ENCODE peak calls at places on chromosomes 5 and 9, in eight cellular contexts. One of them, this sample, is unnamed.

GRCh38 chr5:157608972-157609565 is 33.5 kb upstream of the ADAM19 start:
- DNase-seq in mucosa of descending colon: no peak
- DNase-seq in GM10248: no peak
- DNase-seq in suprapubic skin: no peak
- DNase-seq in foreskin keratinocyte: no peak
- DNase-seq in fibroblast of mammary gland: no peak
- DNase-seq in heart right ventricle: no peak
- DNase-seq in MCF 10A: no peak
- DNase-seq in this sample: no peak

GRCh38 chr5:163645421-163646416 is 140.3 kb downstream of the MAT2B start:
- DNase-seq in fibroblast of mammary gland: no peak
- DNase-seq in foreskin keratinocyte: peak; percentile 22
- DNase-seq in GM10248: no peak
- DNase-seq in heart right ventricle: no peak
- DNase-seq in MCF 10A: peak; percentile 19
- DNase-seq in mucosa of descending colon: no peak
- DNase-seq in suprapubic skin: no peak
- DNase-seq in this sample: no peak

GRCh38 chr9:37555786-37556185 is 20.4 kb downstream of the FBXO10 start:
- DNase-seq in MCF 10A: no peak
- DNase-seq in suprapubic skin: no peak
- DNase-seq in GM10248: no peak
- DNase-seq in foreskin keratinocyte: no peak
- DNase-seq in heart right ventricle: no peak
- DNase-seq in mucosa of descending colon: no peak
- DNase-seq in fibroblast of mammary gland: peak; percentile 60
- DNase-seq in this sample: no peak

GRCh38 chr5:6328173-6328572 is 50.2 kb downstream of the MED10 start:
- DNase-seq in GM10248: no peak
- DNase-seq in foreskin keratinocyte: peak; percentile 4
- DNase-seq in MCF 10A: peak; percentile 43
- DNase-seq in suprapubic skin: no peak
- DNase-seq in fibroblast of mammary gland: peak; percentile 25
- DNase-seq in heart right ventricle: peak; percentile 16
- DNase-seq in mucosa of descending colon: peak; percentile 33
- DNase-seq in this sample: no peak

GRCh38 chr9:128339761-128340690 is at the start of gene SLC27A4:
- DNase-seq in fibroblast of mammary gland: peak; percentile 68
- DNase-seq in heart right ventricle: peak; percentile 80
- DNase-seq in MCF 10A: peak; percentile 91
- DNase-seq in suprapubic skin: peak; percentile 71
- DNase-seq in mucosa of descending colon: peak; percentile 83
- DNase-seq in GM10248: peak; percentile 90
- DNase-seq in foreskin keratinocyte: peak; percentile 96
- DNase-seq in this sample: no peak

GRCh38 chr9:137411670-137412380 is 11.1 kb downstream of the EXD3 start:
- DNase-seq in mucosa of descending colon: peak; percentile 63
- DNase-seq in MCF 10A: peak; percentile 97
- DNase-seq in foreskin keratinocyte: peak; percentile 70
- DNase-seq in suprapubic skin: no peak
- DNase-seq in GM10248: peak; percentile 82
- DNase-seq in fibroblast of mammary gland: peak; percentile 86
- DNase-seq in heart right ventricle: peak; percentile 78
- DNase-seq in this sample: no peak

GRCh38 chr9:138099803-138100598 is 222.4 kb downstream of the CACNA1B start:
- DNase-seq in heart right ventricle: peak; percentile 51
- DNase-seq in MCF 10A: no peak
- DNase-seq in mucosa of descending colon: no peak
- DNase-seq in foreskin keratinocyte: no peak
- DNase-seq in GM10248: no peak
- DNase-seq in suprapubic skin: peak; percentile 35
- DNase-seq in fibroblast of mammary gland: no peak
- DNase-seq in this sample: peak; percentile 59

GRCh38 chr5:150794927-150795326 is 16.4 kb downstream of the SMIM3 start:
- DNase-seq in MCF 10A: no peak
- DNase-seq in mucosa of descending colon: no peak
- DNase-seq in suprapubic skin: no peak
- DNase-seq in fibroblast of mammary gland: no peak
- DNase-seq in heart right ventricle: no peak
- DNase-seq in foreskin keratinocyte: no peak
- DNase-seq in GM10248: no peak
- DNase-seq in this sample: no peak

GRCh38 chr5:109711681-109712080 is 22.0 kb downstream of the MAN2A1 start:
- DNase-seq in mucosa of descending colon: no peak
- DNase-seq in GM10248: no peak
- DNase-seq in suprapubic skin: no peak
- DNase-seq in fibroblast of mammary gland: no peak
- DNase-seq in MCF 10A: no peak
- DNase-seq in heart right ventricle: no peak
- DNase-seq in foreskin keratinocyte: no peak
- DNase-seq in this sample: no peak

GRCh38 chr9:122819791-122820489 is 8.4 kb downstream of the PDCL start:
- DNase-seq in mucosa of descending colon: no peak
- DNase-seq in suprapubic skin: no peak
- DNase-seq in foreskin keratinocyte: no peak
- DNase-seq in fibroblast of mammary gland: no peak
- DNase-seq in heart right ventricle: no peak
- DNase-seq in GM10248: no peak
- DNase-seq in MCF 10A: no peak
- DNase-seq in this sample: no peak

GRCh38 chr5:105146867-105147266 is 1584.3 kb upstream of the NUDT12 start:
- DNase-seq in MCF 10A: peak; percentile 19
- DNase-seq in foreskin keratinocyte: peak; percentile 15
- DNase-seq in fibroblast of mammary gland: no peak
- DNase-seq in mucosa of descending colon: no peak
- DNase-seq in suprapubic skin: no peak
- DNase-seq in heart right ventricle: no peak
- DNase-seq in GM10248: no peak
- DNase-seq in this sample: no peak

GRCh38 chr5:79399046-79399445 is 114.9 kb downstream of the HOMER1 start:
- DNase-seq in fibroblast of mammary gland: no peak
- DNase-seq in MCF 10A: peak; percentile 43
- DNase-seq in suprapubic skin: no peak
- DNase-seq in mucosa of descending colon: no peak
- DNase-seq in heart right ventricle: no peak
- DNase-seq in foreskin keratinocyte: peak; percentile 52
- DNase-seq in GM10248: no peak
- DNase-seq in this sample: no peak

GRCh38 chr5:79397080-79397479 is 116.9 kb downstream of the HOMER1 start:
- DNase-seq in heart right ventricle: no peak
- DNase-seq in fibroblast of mammary gland: no peak
- DNase-seq in mucosa of descending colon: no peak
- DNase-seq in foreskin keratinocyte: no peak
- DNase-seq in suprapubic skin: no peak
- DNase-seq in MCF 10A: no peak
- DNase-seq in GM10248: no peak
- DNase-seq in this sample: no peak

GRCh38 chr5:79392776-79393175 is 121.2 kb downstream of the HOMER1 start:
- DNase-seq in heart right ventricle: no peak
- DNase-seq in mucosa of descending colon: no peak
- DNase-seq in MCF 10A: no peak
- DNase-seq in fibroblast of mammary gland: no peak
- DNase-seq in suprapubic skin: no peak
- DNase-seq in GM10248: no peak
- DNase-seq in foreskin keratinocyte: no peak
- DNase-seq in this sample: no peak

GRCh38 chr5:79395296-79395695 is 118.6 kb downstream of the HOMER1 start:
- DNase-seq in suprapubic skin: no peak
- DNase-seq in fibroblast of mammary gland: no peak
- DNase-seq in foreskin keratinocyte: no peak
- DNase-seq in GM10248: no peak
- DNase-seq in MCF 10A: no peak
- DNase-seq in mucosa of descending colon: no peak
- DNase-seq in heart right ventricle: no peak
- DNase-seq in this sample: no peak

DNA sequence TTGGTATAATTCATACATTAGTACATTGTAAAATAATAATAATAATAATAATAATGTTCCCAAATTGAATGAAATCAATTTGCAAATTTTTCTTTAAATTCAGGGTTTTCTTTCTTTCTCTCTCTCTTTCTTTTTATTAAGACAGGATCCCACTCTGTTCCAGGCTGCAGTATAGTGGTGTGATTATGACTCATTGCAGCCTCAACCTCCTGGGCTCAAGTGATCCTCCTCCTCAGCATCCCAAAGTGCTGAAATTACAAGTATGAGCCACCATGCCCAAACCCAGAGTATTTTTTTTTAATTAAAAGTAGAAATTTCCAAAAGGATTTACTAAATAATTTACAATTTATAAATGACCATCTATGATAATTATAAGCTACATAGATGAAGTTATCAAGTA is 117.7 kb downstream of the HOMER1 start:
- DNase-seq in foreskin keratinocyte: no peak
- DNase-seq in heart right ventricle: no peak
- DNase-seq in MCF 10A: peak; percentile 13
- DNase-seq in mucosa of descending colon: no peak
- DNase-seq in fibroblast of mammary gland: peak; percentile 57
- DNase-seq in suprapubic skin: no peak
- DNase-seq in GM10248: no peak
- DNase-seq in this sample: no peak
- TF ChIP-seq CTCF in foreskin keratinocyte: no peak
- TF ChIP-seq CTCF in heart right ventricle: no peak
- TF ChIP-seq CTCF in MCF 10A: no peak
- TF ChIP-seq CTCF in mucosa of descending colon: no peak
- TF ChIP-seq CTCF in fibroblast of mammary gland: no peak
- TF ChIP-seq CTCF in suprapubic skin: no peak
- TF ChIP-seq CTCF in GM10248: no peak
- TF ChIP-seq CTCF in this sample: no peak

GRCh38 chr5:146623009-146623408 is 107.0 kb upstream of the GPR151 start:
- DNase-seq in suprapubic skin: no peak
- DNase-seq in MCF 10A: no peak
- DNase-seq in fibroblast of mammary gland: no peak
- DNase-seq in GM10248: no peak
- DNase-seq in foreskin keratinocyte: no peak
- DNase-seq in heart right ventricle: no peak
- DNase-seq in mucosa of descending colon: no peak
- DNase-seq in this sample: no peak

GRCh38 chr5:146624179-146624578 is 108.2 kb upstream of the GPR151 start:
- DNase-seq in fibroblast of mammary gland: no peak
- DNase-seq in mucosa of descending colon: no peak
- DNase-seq in foreskin keratinocyte: no peak
- DNase-seq in heart right ventricle: no peak
- DNase-seq in GM10248: no peak
- DNase-seq in MCF 10A: peak; percentile 34
- DNase-seq in suprapubic skin: no peak
- DNase-seq in this sample: no peak

GRCh38 chr5:146623657-146624056 is 107.7 kb upstream of the GPR151 start:
- DNase-seq in foreskin keratinocyte: no peak
- DNase-seq in fibroblast of mammary gland: no peak
- DNase-seq in MCF 10A: no peak
- DNase-seq in GM10248: no peak
- DNase-seq in heart right ventricle: no peak
- DNase-seq in suprapubic skin: no peak
- DNase-seq in mucosa of descending colon: no peak
- DNase-seq in this sample: no peak

GRCh38 chr5:146620663-146621051 is 104.7 kb upstream of the GPR151 start:
- DNase-seq in MCF 10A: no peak
- DNase-seq in GM10248: no peak
- DNase-seq in foreskin keratinocyte: no peak
- DNase-seq in heart right ventricle: no peak
- DNase-seq in fibroblast of mammary gland: no peak
- DNase-seq in mucosa of descending colon: no peak
- DNase-seq in suprapubic skin: no peak
- DNase-seq in this sample: no peak

GRCh38 chr5:146622391-146622790 is 106.4 kb upstream of the GPR151 start:
- DNase-seq in suprapubic skin: no peak
- DNase-seq in GM10248: no peak
- DNase-seq in MCF 10A: no peak
- DNase-seq in heart right ventricle: no peak
- DNase-seq in mucosa of descending colon: peak; percentile 12
- DNase-seq in foreskin keratinocyte: no peak
- DNase-seq in fibroblast of mammary gland: no peak
- DNase-seq in this sample: no peak
- TF ChIP-seq CTCF in suprapubic skin: no peak
- TF ChIP-seq CTCF in GM10248: no peak
- TF ChIP-seq CTCF in MCF 10A: peak; percentile 44
- TF ChIP-seq CTCF in heart right ventricle: no peak
- TF ChIP-seq CTCF in mucosa of descending colon: no peak
- TF ChIP-seq CTCF in foreskin keratinocyte: peak; percentile 46
- TF ChIP-seq CTCF in fibroblast of mammary gland: peak; percentile 25
- TF ChIP-seq CTCF in this sample: peak; percentile 67

GRCh38 chr5:25863811-25864210 is 1174.6 kb downstream of the CDH9 start:
- DNase-seq in heart right ventricle: no peak
- DNase-seq in GM10248: no peak
- DNase-seq in mucosa of descending colon: no peak
- DNase-seq in suprapubic skin: no peak
- DNase-seq in foreskin keratinocyte: no peak
- DNase-seq in MCF 10A: no peak
- DNase-seq in fibroblast of mammary gland: no peak
- DNase-seq in this sample: no peak

GRCh38 chr5:25858019-25858418 is 1180.4 kb downstream of the CDH9 start:
- DNase-seq in suprapubic skin: no peak
- DNase-seq in mucosa of descending colon: no peak
- DNase-seq in MCF 10A: no peak
- DNase-seq in foreskin keratinocyte: no peak
- DNase-seq in GM10248: no peak
- DNase-seq in fibroblast of mammary gland: no peak
- DNase-seq in heart right ventricle: no peak
- DNase-seq in this sample: no peak

DNA sequence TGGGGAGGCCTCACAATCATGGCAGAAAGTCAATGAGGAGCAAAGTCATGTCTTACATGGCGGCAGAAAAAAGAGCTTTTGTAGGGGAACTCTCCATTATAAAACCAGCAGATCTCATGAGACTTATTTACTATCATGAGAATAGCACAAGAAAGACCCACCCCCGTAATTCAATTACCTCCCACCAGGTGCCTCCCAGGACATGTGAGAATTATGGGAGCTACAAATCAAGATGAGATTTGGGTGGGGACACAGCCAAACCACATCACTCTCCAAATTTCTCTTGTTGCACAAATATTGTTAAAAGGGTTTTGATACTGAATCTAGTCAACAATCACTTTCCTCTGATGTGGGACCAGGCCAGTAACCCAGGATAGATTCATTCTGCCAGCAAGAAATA is 1176.1 kb downstream of the CDH9 start:
- DNase-seq in foreskin keratinocyte: no peak
- DNase-seq in GM10248: no peak
- DNase-seq in fibroblast of mammary gland: no peak
- DNase-seq in suprapubic skin: no peak
- DNase-seq in mucosa of descending colon: no peak
- DNase-seq in MCF 10A: no peak
- DNase-seq in heart right ventricle: no peak
- DNase-seq in this sample: no peak
- TF ChIP-seq CTCF in foreskin keratinocyte: peak; percentile 29
- TF ChIP-seq CTCF in GM10248: no peak
- TF ChIP-seq CTCF in fibroblast of mammary gland: no peak
- TF ChIP-seq CTCF in suprapubic skin: no peak
- TF ChIP-seq CTCF in mucosa of descending colon: no peak
- TF ChIP-seq CTCF in MCF 10A: no peak
- TF ChIP-seq CTCF in heart right ventricle: no peak
- TF ChIP-seq CTCF in this sample: peak; percentile 17

DNA sequence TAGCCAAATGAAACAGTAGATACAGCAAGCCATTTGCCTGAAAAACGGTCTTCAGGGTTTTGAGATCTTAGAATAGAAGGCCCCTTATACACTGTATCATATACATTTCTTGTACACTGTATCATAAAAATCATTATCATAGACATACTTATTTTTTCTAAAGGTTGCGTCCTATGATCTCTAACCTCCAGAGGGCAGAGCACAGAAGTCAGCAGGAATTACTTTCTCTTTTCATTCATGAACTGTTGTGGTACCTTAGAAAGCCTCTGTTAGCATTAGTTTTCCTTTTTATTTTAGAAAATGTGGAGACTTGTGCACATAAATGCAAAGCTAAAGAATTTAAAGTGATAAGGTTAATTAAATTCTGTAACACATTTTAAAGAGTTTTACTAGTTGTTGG is 115.4 kb downstream of the OXCT1 start:
- DNase-seq in MCF 10A: peak; percentile 23
- DNase-seq in heart right ventricle: no peak
- DNase-seq in mucosa of descending colon: peak; percentile 12
- DNase-seq in suprapubic skin: no peak
- DNase-seq in GM10248: no peak
- DNase-seq in fibroblast of mammary gland: peak; percentile 18
- DNase-seq in foreskin keratinocyte: no peak
- DNase-seq in this sample: no peak
- TF ChIP-seq CTCF in MCF 10A: no peak
- TF ChIP-seq CTCF in heart right ventricle: peak; percentile 33
- TF ChIP-seq CTCF in mucosa of descending colon: no peak
- TF ChIP-seq CTCF in suprapubic skin: no peak
- TF ChIP-seq CTCF in GM10248: no peak
- TF ChIP-seq CTCF in fibroblast of mammary gland: peak; percentile 24
- TF ChIP-seq CTCF in foreskin keratinocyte: peak; percentile 28
- TF ChIP-seq CTCF in this sample: peak; percentile 38